ENCODE peak calls at places on chromosomes 1 and 21, in seven cellular contexts. E is WTC11, Z is tibial nerve, I is upper lobe of right lung, H is neural crest cell, X is heart left ventricle, A is GM13977. C is an unnamed sample.

GRCh38 chr1:245893025-245893424 is 614.1 kb downstream of the SMYD3 start:
- DNase-seq in H (no peak), X (no peak), I (no peak), A (no peak), Z (no peak), E (no peak), C (no peak)

GRCh38 chr1:230581446-230582079 is 60.7 kb upstream of the COG2 start:
- DNase-seq in X (no peak), H (no peak), E (peak), I (no peak), Z (no peak), A (no peak), C (no peak)

GRCh38 chr1:6134206-6134605 is 45.9 kb downstream of the CHD5 start:
- DNase-seq in H (no peak), Z (no peak), I (peak), A (no peak), X (no peak), E (peak), C (no peak)

GRCh38 chr1:205183676-205184335 is 27.7 kb downstream of the DSTYK start:
- DNase-seq in H (no peak), Z (no peak), I (no peak), E (no peak), X (peak), A (no peak), C (no peak)

GRCh38 chr1:29676496-29676895 is 440.2 kb downstream of the PTPRU start:
- DNase-seq in H (no peak), E (no peak), I (peak), X (no peak), Z (peak), A (no peak), C (no peak)

GRCh38 chr1:98331718-98332311 is 329.7 kb upstream of the SNX7 start:
- DNase-seq in Z (no peak), E (no peak), A (no peak), H (no peak), X (no peak), I (no peak), C (no peak)

GRCh38 chr1:111192643-111193519 is 7.6 kb downstream of the DENND2D start:
- DNase-seq in A (no peak), I (no peak), E (no peak), H (no peak), X (no peak), Z (no peak), C (no peak)

GRCh38 chr1:30672661-30673060 is 50.7 kb downstream of the MATN1 start:
- DNase-seq in A (no peak), I (no peak), E (no peak), H (no peak), X (no peak), Z (no peak), C (no peak)

GRCh38 chr21:46551636-46552241 is 53.1 kb downstream of the S100B start:
- DNase-seq in X (no peak), A (peak), Z (no peak), H (no peak), E (peak), I (peak), C (no peak)

GRCh38 chr1:28577738-28578536 is 14.1 kb upstream of the RAB42 start:
- DNase-seq in E (no peak), A (peak), Z (no peak), X (no peak), H (no peak), I (no peak), C (no peak)

DNA sequence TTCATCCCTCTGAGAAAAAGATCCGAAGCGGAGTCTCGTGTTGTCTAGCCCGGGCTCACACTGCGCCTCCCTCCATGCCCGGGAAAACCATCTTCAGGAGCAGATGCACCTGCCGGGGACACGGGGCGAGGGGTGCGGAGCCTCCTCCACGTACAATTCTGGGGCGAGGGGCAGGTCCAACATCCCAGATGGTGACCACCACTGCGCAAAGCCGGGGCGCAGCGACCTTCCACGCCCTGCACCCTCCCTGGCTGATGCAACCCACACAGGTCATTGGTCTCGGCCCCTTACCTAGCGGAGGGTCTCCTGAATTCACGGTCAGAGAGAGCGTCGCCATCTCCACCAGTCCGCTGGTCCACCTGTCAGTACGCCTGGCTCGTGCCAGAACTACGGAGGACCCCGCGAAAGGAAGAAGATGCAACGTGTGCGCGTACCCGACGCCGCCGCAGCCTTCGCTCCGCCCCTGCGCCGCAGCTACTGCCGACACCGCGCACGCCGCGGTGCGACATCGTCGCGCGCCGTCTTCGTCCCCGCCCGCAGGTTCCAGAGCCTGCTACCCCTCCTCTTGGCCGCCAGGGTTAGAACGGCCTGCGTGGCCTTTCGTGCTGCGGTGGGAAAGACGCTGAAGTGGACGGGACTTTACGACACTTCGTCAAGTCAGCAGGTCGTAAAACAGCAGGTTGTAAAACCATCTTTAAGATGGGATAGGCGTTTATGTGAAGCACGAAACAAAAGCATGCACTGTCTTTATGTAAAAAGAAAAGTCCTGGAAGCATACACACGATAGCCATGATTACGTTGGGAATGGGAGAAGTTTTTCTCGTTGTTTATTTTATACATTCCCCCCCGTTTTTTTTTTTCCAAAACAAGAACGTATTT is at the start of gene EPRS1:
- DNase-seq in Z (peak), E (peak), A (peak), I (peak), H (peak), X (peak), C (peak)
- TF ChIP-seq CTCF in Z (peak), E (peak), A (peak), I (peak), H (peak), X (peak), C (peak)

GRCh38 chr1:94876362-94876761 is 50.5 kb downstream of the CNN3 start:
- DNase-seq in E (no peak), Z (no peak), H (no peak), X (no peak), A (no peak), I (no peak), C (no peak)
- TF ChIP-seq CTCF in E (no peak), Z (no peak), H (no peak), X (no peak), A (no peak), I (no peak), C (no peak)

DNA sequence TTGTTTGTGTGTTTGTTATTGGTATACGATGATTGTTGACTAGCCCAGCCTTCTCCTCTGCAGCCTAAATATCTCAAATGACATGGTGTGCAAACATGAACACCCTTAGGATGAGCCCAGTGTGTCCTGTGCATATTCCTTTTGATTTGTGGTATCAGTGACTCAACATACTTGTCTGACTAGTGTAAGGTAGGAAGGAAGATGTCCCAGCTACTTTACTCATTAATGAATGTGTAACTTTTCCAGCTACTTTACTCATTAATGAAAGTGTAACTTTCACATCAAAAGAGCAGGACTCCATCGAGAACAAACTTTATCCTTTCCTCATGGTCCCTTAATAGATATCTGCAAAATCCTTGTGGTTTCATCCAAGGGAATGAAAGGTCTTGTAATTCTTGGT is 2.7 kb upstream of the ZNF692 start:
- DNase-seq in X (no peak), A (no peak), Z (no peak), E (no peak), I (no peak), H (no peak), C (no peak)
- TF ChIP-seq CTCF in X (no peak), A (no peak), Z (no peak), E (no peak), I (no peak), H (no peak), C (no peak)

GRCh38 chr1:45410850-45411509 is 70.7 kb upstream of the MUTYH start:
- DNase-seq in I (no peak), H (no peak), E (no peak), X (no peak), Z (no peak), A (no peak), C (no peak)

GRCh38 chr1:45409243-45409642 is 69.0 kb upstream of the MUTYH start:
- DNase-seq in I (no peak), X (no peak), A (no peak), H (no peak), Z (no peak), E (no peak), C (no peak)

GRCh38 chr1:45414746-45415145 is 74.5 kb upstream of the MUTYH start:
- DNase-seq in X (no peak), Z (no peak), A (no peak), I (no peak), E (no peak), H (no peak), C (no peak)

GRCh38 chr1:45412899-45413298 is 72.7 kb upstream of the MUTYH start:
- DNase-seq in Z (no peak), H (no peak), A (no peak), E (no peak), X (no peak), I (no peak), C (no peak)

DNA sequence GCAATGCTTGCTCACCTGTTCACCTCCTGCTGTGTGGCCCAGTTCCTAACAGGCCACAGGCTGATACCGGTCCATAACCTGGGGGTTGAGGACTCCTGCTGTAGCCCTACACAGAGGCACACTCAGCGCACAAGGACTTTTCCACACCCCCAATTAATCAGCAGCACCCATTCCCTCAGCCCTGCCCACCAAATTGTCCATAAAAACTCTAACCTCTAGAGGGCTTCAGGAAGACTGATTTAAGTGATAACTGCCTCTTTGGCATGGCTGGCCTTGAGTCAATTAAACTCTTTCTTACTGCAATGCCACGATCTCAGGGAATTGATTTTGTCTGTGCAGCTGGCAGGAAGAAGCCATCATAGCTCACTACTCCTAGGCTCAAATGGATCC is 71.3 kb upstream of the MUTYH start:
- DNase-seq in A (no peak), E (no peak), I (no peak), Z (no peak), H (no peak), X (no peak), C (no peak)
- TF ChIP-seq CTCF in A (no peak), E (no peak), I (no peak), Z (no peak), H (no peak), X (no peak), C (no peak)

DNA sequence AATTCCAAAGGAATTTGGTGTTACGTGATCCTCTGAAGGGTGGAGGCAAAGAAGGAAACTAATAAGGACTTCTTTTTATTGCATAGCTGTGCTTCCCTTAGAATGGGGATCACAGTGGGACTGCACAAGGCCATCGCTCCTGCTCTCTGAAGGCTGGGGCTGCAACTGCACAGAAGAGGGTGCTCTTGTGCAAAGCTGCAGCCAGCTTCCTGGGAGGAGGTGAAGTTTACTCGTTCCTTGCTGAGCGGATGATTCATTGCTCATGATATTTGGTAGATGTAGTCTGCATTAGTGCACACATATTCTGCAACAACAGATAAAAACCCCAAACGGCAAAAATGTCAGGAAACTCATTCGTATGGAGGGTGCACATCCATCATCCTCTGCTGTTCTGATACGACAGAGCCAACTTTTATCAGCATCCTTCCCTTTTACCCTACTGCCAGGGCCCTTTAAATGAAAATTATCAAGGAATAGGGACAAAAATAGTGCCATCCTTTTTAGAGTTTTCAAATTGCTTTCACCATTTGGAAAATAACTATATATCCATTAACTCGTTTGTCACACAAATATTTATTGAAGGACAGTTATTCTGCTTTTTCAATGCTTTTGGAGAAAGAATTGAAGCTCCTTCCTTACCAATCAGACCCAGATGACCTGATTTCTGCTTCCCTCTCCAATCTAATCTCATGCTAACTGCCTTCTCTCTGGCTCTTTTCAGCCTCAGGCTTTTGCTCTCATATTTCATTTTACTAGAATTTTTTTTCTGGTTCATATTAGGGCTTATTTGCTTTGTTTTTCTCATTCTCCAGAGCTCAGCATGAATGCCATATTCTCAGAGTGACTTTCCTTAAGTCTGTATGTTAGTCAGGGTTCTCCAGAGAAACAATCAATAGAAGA is 263.6 kb downstream of the DUSP10 start:
- DNase-seq in Z (peak), X (peak), H (peak), E (peak), A (peak), I (no peak), C (peak)
- TF ChIP-seq CTCF in Z (peak), X (peak), H (peak), E (no peak), A (peak), I (peak), C (peak)

DNA sequence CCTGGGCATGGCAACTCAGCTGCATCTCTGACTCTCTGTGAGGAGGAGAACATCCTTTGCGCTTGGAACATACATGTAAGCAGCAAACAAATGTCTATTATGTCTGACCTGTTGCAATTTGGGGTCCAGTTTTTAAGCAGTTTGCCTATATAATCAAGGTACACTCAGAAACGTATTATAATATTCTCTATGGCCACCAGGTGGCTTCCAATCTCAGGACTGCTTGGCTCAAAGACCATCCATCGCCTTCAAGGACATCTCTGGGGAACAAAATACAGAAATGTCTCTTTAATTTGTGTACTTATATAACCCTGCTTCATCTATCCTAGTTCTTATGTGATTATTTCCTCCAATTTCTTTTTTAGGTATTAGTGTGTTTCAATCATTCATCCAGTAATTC is 227.2 kb downstream of the OLFM3 start:
- DNase-seq in Z (no peak), A (peak), X (no peak), H (no peak), E (no peak), I (no peak), C (no peak)
- TF ChIP-seq CTCF in Z (no peak), A (peak), X (no peak), H (peak), E (no peak), I (peak), C (peak)

C was measured in nephron progenitor cell.